ENCODE peak calls at places on chromosomes 11 and 22, in five cellular contexts. One of them, this sample, is unnamed.
A peak's percentile ranks its signal among the peaks of the same experiment; 100 is the strongest.

GRCh38 chr11:72975778-72976520 is 161.7 kb downstream of the ATG16L2 start:
- DNase-seq in heart left ventricle: no peak
- DNase-seq in fibroblast of lung: peak; percentile 91
- DNase-seq in A549: no peak
- DNase-seq in heart right ventricle: no peak
- DNase-seq in this sample: peak; percentile 79

GRCh38 chr11:2990617-2991476 is 1.3 kb downstream of the NAP1L4 start:
- DNase-seq in heart left ventricle: no peak
- DNase-seq in heart right ventricle: no peak
- DNase-seq in fibroblast of lung: peak; percentile 9
- DNase-seq in A549: peak; percentile 28
- DNase-seq in this sample: peak; percentile 59

GRCh38 chr22:20448630-20449029 is 11.0 kb upstream of the SCARF2 start:
- DNase-seq in A549: no peak
- DNase-seq in heart left ventricle: no peak
- DNase-seq in heart right ventricle: no peak
- DNase-seq in fibroblast of lung: peak; percentile 29
- DNase-seq in this sample: no peak

GRCh38 chr22:23218867-23219251 is 38.5 kb downstream of the BCR start:
- DNase-seq in heart right ventricle: peak; percentile 48
- DNase-seq in fibroblast of lung: peak; percentile 79
- DNase-seq in A549: no peak
- DNase-seq in heart left ventricle: no peak
- DNase-seq in this sample: no peak

GRCh38 chr11:2673871-2674471 is 25.8 kb downstream of the KCNQ1OT1 start:
- DNase-seq in heart left ventricle: no peak
- DNase-seq in A549: no peak
- DNase-seq in fibroblast of lung: peak; percentile 32
- DNase-seq in heart right ventricle: no peak
- DNase-seq in this sample: no peak

GRCh38 chr22:33864723-33865130 is 55.5 kb downstream of the LARGE1 start:
- DNase-seq in fibroblast of lung: no peak
- DNase-seq in heart left ventricle: peak; percentile 46
- DNase-seq in A549: no peak
- DNase-seq in heart right ventricle: peak; percentile 27
- DNase-seq in this sample: no peak

GRCh38 chr11:60363542-60364525 is 14.5 kb upstream of the MS4A7 start:
- DNase-seq in heart left ventricle: peak; percentile 29
- DNase-seq in A549: peak; percentile 53
- DNase-seq in fibroblast of lung: peak; percentile 13
- DNase-seq in heart right ventricle: no peak
- DNase-seq in this sample: peak; percentile 39

GRCh38 chr11:117076941-117077659 is 21.1 kb downstream of the SIK3 start:
- DNase-seq in A549: no peak
- DNase-seq in heart left ventricle: no peak
- DNase-seq in fibroblast of lung: no peak
- DNase-seq in heart right ventricle: no peak
- DNase-seq in this sample: no peak

GRCh38 chr11:78391424-78391823 is 26.2 kb downstream of the GAB2 start:
- DNase-seq in fibroblast of lung: no peak
- DNase-seq in heart left ventricle: no peak
- DNase-seq in A549: no peak
- DNase-seq in heart right ventricle: no peak
- DNase-seq in this sample: no peak

GRCh38 chr22:44133161-44133560 is 47.6 kb upstream of the PARVG start:
- DNase-seq in heart left ventricle: no peak
- DNase-seq in heart right ventricle: no peak
- DNase-seq in fibroblast of lung: peak; percentile 92
- DNase-seq in A549: no peak
- DNase-seq in this sample: no peak

GRCh38 chr11:101987370-101987769 is 59.9 kb upstream of the CFAP300 start:
- DNase-seq in A549: no peak
- DNase-seq in fibroblast of lung: no peak
- DNase-seq in heart left ventricle: no peak
- DNase-seq in heart right ventricle: no peak
- DNase-seq in this sample: no peak

GRCh38 chr11:65262381-65262680 is 569 bp downstream of the POLA2 start:
- DNase-seq in fibroblast of lung: no peak
- DNase-seq in heart right ventricle: no peak
- DNase-seq in heart left ventricle: no peak
- DNase-seq in A549: no peak
- DNase-seq in this sample: no peak

GRCh38 chr22:37098976-37099577 is 10.4 kb downstream of the TMPRSS6 start:
- DNase-seq in fibroblast of lung: peak; percentile 2
- DNase-seq in heart left ventricle: no peak
- DNase-seq in heart right ventricle: no peak
- DNase-seq in A549: no peak
- DNase-seq in this sample: no peak

GRCh38 chr22:33893486-33893885 is 26.8 kb downstream of the LARGE1 start:
- DNase-seq in A549: no peak
- DNase-seq in heart left ventricle: no peak
- DNase-seq in heart right ventricle: no peak
- DNase-seq in fibroblast of lung: no peak
- DNase-seq in this sample: no peak

GRCh38 chr11:1335264-1335810 is 25.9 kb upstream of the TOLLIP start:
- DNase-seq in heart left ventricle: no peak
- DNase-seq in heart right ventricle: no peak
- DNase-seq in A549: no peak
- DNase-seq in fibroblast of lung: no peak
- DNase-seq in this sample: no peak

GRCh38 chr22:30285176-30285845 is 4.0 kb downstream of the CASTOR1 start:
- DNase-seq in A549: no peak
- DNase-seq in fibroblast of lung: no peak
- DNase-seq in heart right ventricle: no peak
- DNase-seq in heart left ventricle: no peak
- DNase-seq in this sample: no peak

GRCh38 chr22:45227645-45228400 is 12.9 kb downstream of the KIAA0930 start:
- DNase-seq in A549: no peak
- DNase-seq in heart left ventricle: no peak
- DNase-seq in fibroblast of lung: no peak
- DNase-seq in heart right ventricle: no peak
- DNase-seq in this sample: no peak

GRCh38 chr11:45578286-45578685 is 87.1 kb downstream of the CHST1 start:
- DNase-seq in A549: no peak
- DNase-seq in heart right ventricle: no peak
- DNase-seq in heart left ventricle: no peak
- DNase-seq in fibroblast of lung: no peak
- DNase-seq in this sample: no peak

GRCh38 chr22:43094085-43094484 is 4.9 kb upstream of the TTLL1 start:
- DNase-seq in heart left ventricle: peak; percentile 37
- DNase-seq in heart right ventricle: peak; percentile 76
- DNase-seq in A549: peak; percentile 60
- DNase-seq in fibroblast of lung: no peak
- DNase-seq in this sample: peak; percentile 73
- TF ChIP-seq CTCF in heart left ventricle: no peak
- TF ChIP-seq CTCF in heart right ventricle: no peak
- TF ChIP-seq CTCF in A549: no peak
- TF ChIP-seq CTCF in fibroblast of lung: no peak
- TF ChIP-seq CTCF in this sample: no peak

GRCh38 chr11:118928108-118928869 is 2.6 kb upstream of the BCL9L start:
- DNase-seq in heart right ventricle: peak; percentile 89
- DNase-seq in A549: peak; percentile 93
- DNase-seq in heart left ventricle: peak; percentile 93
- DNase-seq in fibroblast of lung: peak; percentile 92
- DNase-seq in this sample: peak; percentile 92

GRCh38 chr11:118930152-118930712 is 4.5 kb upstream of the BCL9L start:
- DNase-seq in A549: peak; percentile 81
- DNase-seq in heart right ventricle: peak; percentile 77
- DNase-seq in fibroblast of lung: peak; percentile 59
- DNase-seq in heart left ventricle: peak; percentile 76
- DNase-seq in this sample: peak; percentile 91

GRCh38 chr11:118931576-118931975 is 5.8 kb upstream of the BCL9L start:
- DNase-seq in fibroblast of lung: no peak
- DNase-seq in heart left ventricle: no peak
- DNase-seq in heart right ventricle: no peak
- DNase-seq in A549: no peak
- DNase-seq in this sample: no peak

GRCh38 chr11:118928870-118929495 is 3.3 kb upstream of the BCL9L start:
- DNase-seq in fibroblast of lung: peak; percentile 70
- DNase-seq in heart left ventricle: peak; percentile 80
- DNase-seq in heart right ventricle: peak; percentile 65
- DNase-seq in A549: peak; percentile 64
- DNase-seq in this sample: peak; percentile 55

DNA sequence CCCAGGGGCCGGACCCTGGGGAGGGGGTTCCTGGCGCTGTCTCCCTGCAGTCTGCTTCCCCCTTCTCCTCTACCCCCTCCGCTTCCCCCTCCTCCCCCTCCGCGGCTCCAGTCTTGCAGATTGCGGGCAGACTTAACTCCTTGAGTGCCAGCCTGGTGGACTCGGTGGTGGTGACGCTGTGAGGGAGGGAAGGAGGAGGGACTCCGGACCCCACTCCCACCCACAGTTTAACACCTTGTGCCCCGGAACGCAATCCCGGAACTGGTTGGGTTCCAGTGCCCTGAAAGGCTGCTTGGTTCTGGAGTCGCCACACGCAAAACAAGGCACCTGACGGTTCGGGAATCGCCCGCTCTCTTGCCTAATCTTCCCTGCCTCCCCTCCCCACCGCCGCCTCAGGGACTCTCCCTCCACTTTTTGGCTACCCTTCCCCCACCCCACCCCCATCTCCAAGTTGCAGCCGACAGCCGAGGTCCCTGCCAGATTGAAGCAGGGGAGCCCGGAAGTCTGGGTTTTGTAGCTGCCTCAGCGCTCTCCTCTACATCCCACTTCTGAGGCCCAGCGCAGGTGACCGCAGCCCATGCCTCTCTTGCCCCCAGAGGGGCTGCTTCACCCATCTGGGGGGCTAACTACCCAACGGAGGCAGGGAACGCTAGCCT is 3.9 kb upstream of the BCL9L start:
- DNase-seq in fibroblast of lung: peak; percentile 92
- DNase-seq in A549: peak; percentile 92
- DNase-seq in heart right ventricle: peak; percentile 82
- DNase-seq in heart left ventricle: peak; percentile 90
- DNase-seq in this sample: peak; percentile 78
- H3K27ac ChIP-seq in fibroblast of lung: peak overlapping the region; percentile 14
- H3K27ac ChIP-seq in A549: peak overlapping the region; percentile 98
- H3K27ac ChIP-seq in heart right ventricle: peak overlapping the region; percentile 100
- H3K27ac ChIP-seq in heart left ventricle: peak overlapping the region; percentile 100
- H3K27ac ChIP-seq in this sample: peak overlapping the region; percentile 63

GRCh38 chr11:112999518-112999917 is 38.3 kb downstream of the NCAM1 start:
- DNase-seq in heart right ventricle: no peak
- DNase-seq in heart left ventricle: no peak
- DNase-seq in fibroblast of lung: no peak
- DNase-seq in A549: no peak
- DNase-seq in this sample: peak; percentile 60
- TF ChIP-seq CTCF in heart right ventricle: no peak
- TF ChIP-seq CTCF in heart left ventricle: no peak
- TF ChIP-seq CTCF in fibroblast of lung: no peak
- TF ChIP-seq CTCF in A549: no peak
- TF ChIP-seq CTCF in this sample: no peak

GRCh38 chr11:62540804-62541671 is 5.6 kb downstream of the AHNAK start:
- DNase-seq in fibroblast of lung: no peak
- DNase-seq in A549: no peak
- DNase-seq in heart left ventricle: peak; percentile 39
- DNase-seq in heart right ventricle: peak; percentile 44
- DNase-seq in this sample: no peak

GRCh38 chr11:62544521-62545436 is 1.8 kb downstream of the AHNAK start:
- DNase-seq in heart left ventricle: peak; percentile 55
- DNase-seq in A549: peak; percentile 48
- DNase-seq in fibroblast of lung: peak; percentile 15
- DNase-seq in heart right ventricle: peak; percentile 48
- DNase-seq in this sample: no peak

GRCh38 chr11:62543680-62544444 is 2.7 kb downstream of the AHNAK start:
- DNase-seq in A549: no peak
- DNase-seq in heart right ventricle: no peak
- DNase-seq in fibroblast of lung: no peak
- DNase-seq in heart left ventricle: no peak
- DNase-seq in this sample: no peak

GRCh38 chr11:62542111-62542745 is 4.4 kb downstream of the AHNAK start:
- DNase-seq in A549: no peak
- DNase-seq in fibroblast of lung: no peak
- DNase-seq in heart right ventricle: no peak
- DNase-seq in heart left ventricle: no peak
- DNase-seq in this sample: no peak

DNA sequence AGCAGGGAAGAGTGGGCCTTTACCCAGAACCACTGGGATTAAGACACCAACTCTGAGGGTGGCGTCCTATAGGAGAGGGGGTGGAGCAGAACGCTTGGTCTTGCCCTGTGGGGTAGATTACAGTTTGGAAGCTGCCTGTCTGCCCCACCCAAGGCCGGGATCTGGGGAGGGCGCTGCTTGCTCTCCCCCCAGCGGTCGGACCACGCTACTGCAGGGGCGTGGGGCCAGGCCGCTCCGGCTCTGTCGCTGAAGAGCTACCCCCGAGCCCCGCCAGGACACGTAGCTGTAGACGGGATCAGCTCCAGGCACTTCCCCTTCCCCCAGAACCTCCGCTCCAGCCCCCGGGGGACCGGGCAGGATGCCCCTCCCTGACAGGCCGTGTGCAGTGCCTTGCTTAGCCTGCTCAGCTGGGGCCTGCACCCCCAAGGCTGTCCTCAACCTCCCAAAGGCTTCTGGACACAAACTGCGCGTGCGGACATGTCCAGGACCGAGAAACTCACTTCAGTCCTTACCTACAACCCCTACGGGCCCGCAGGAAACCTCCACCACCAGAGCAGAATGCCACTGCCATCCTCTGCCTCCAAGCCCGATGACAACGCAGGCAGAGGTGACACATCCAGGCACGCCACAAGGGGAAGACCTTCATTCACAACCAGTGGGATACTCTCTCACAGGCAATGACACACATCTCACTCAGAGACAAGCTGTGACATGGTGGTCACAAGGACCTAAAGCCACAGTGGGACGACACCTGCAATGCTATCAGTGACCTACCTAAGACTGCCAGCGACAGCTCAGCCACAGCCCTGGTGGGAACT is 3.6 kb downstream of the AHNAK start:
- DNase-seq in A549: peak; percentile 82
- DNase-seq in fibroblast of lung: peak; percentile 71
- DNase-seq in heart left ventricle: peak; percentile 89
- DNase-seq in heart right ventricle: peak; percentile 88
- DNase-seq in this sample: peak; percentile 78
- H3K27ac ChIP-seq in A549: peak overlapping the region; percentile 97
- H3K27ac ChIP-seq in fibroblast of lung: peak overlapping the region; percentile 83
- H3K27ac ChIP-seq in heart left ventricle: peak overlapping the region; percentile 100
- H3K27ac ChIP-seq in heart right ventricle: peak overlapping the region; percentile 100
- H3K27ac ChIP-seq in this sample: peak overlapping the region; percentile 86

This sample was measured in mammary epithelial cell.